ENCODE peak calls at places on chromosomes 16 and 17, in four cellular contexts. M, B, G and D are unnamed samples.

GRCh38 chr17:78716814-78717393 is 65.2 kb downstream of the CYTH1 start:
- DNase-seq in M (no peak), G (peak; percentile 43), B (peak; percentile 31), D (no peak)

GRCh38 chr17:44308865-44309264 is 464 bp downstream of the RUNDC3A start:
- DNase-seq in G (no peak), B (no peak), M (no peak), D (no peak)

GRCh38 chr17:80676564-80676963 is 131.9 kb downstream of the RPTOR start:
- DNase-seq in G (no peak), M (no peak), B (no peak), D (no peak)

GRCh38 chr17:4594406-4595349 is 10.3 kb downstream of the SMTNL2 start:
- DNase-seq in G (no peak), B (no peak), M (no peak), D (no peak)

GRCh38 chr17:17019430-17019762 is 22.9 kb upstream of the MPRIP start:
- DNase-seq in B (no peak), M (no peak), G (no peak), D (no peak)

GRCh38 chr17:74833501-74834361 is 26.0 kb downstream of the GRIN2C start:
- DNase-seq in G (peak; percentile 41), M (no peak), B (peak; percentile 9), D (peak; percentile 30)

GRCh38 chr16:2603165-2604015 is 65.6 kb downstream of the PDPK1 start:
- DNase-seq in G (peak; percentile 96), M (peak; percentile 87), B (peak; percentile 97), D (peak; percentile 75)

GRCh38 chr16:14510939-14511797 is 118.9 kb downstream of the PARN start:
- DNase-seq in B (peak; percentile 81), G (peak; percentile 97), M (no peak), D (no peak)

GRCh38 chr17:81000089-81000630 is 8.5 kb downstream of the CHMP6 start:
- DNase-seq in G (no peak), M (no peak), B (no peak), D (no peak)

GRCh38 chr17:75400326-75400939 is 5.0 kb downstream of the GRB2 start:
- DNase-seq in M (no peak), G (no peak), B (no peak), D (no peak)

GRCh38 chr17:57544381-57544780 is 200.7 kb downstream of the CCDC182 start:
- DNase-seq in M (no peak), G (no peak), B (no peak), D (no peak)

DNA sequence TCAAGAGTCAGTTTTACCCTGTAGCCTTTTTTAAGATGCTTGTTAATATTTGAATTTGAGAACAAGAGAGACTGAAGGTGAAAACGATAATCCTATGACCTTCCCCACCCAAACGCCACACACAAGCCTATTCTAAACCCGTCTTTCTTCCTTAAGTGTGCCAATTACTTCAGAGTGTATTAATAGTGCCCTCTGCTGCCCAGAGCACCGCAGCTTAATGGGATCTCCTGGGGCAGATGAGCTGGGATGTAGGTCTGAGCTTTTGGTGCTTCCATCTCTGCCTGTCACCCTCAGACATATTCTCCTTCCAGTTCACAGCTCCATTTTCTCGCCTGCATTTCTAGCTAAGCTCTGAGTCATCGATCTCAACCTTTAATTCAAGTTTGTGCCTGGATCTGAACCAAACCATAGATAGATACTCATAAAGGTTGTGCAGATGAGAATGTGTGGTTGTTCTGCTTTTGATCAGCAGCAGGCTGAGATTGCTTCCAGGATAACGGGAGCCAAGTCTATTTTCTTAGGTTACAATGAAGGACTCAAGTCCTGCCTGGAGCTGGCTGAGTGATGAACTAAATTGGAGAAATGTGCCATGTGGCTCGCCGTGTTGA is 46.4 kb upstream of the CDH13 start:
- DNase-seq in B (peak; percentile 14), G (peak; percentile 62), M (no peak), D (no peak)
- TF ChIP-seq CTCF in B (no peak), G (no peak), M (peak; percentile 26), D (no peak)

GRCh38 chr17:73782231-73782630 is 138.0 kb upstream of the SDK2 start:
- DNase-seq in B (no peak), M (no peak), G (no peak), D (no peak)

GRCh38 chr17:73784015-73784603 is 139.9 kb upstream of the SDK2 start:
- DNase-seq in M (no peak), G (no peak), B (no peak), D (no peak)

GRCh38 chr17:73783382-73783766 is 139.1 kb upstream of the SDK2 start:
- DNase-seq in M (no peak), G (no peak), B (no peak), D (no peak)

GRCh38 chr17:73785466-73785865 is 141.2 kb upstream of the SDK2 start:
- DNase-seq in M (no peak), G (no peak), B (no peak), D (no peak)

DNA sequence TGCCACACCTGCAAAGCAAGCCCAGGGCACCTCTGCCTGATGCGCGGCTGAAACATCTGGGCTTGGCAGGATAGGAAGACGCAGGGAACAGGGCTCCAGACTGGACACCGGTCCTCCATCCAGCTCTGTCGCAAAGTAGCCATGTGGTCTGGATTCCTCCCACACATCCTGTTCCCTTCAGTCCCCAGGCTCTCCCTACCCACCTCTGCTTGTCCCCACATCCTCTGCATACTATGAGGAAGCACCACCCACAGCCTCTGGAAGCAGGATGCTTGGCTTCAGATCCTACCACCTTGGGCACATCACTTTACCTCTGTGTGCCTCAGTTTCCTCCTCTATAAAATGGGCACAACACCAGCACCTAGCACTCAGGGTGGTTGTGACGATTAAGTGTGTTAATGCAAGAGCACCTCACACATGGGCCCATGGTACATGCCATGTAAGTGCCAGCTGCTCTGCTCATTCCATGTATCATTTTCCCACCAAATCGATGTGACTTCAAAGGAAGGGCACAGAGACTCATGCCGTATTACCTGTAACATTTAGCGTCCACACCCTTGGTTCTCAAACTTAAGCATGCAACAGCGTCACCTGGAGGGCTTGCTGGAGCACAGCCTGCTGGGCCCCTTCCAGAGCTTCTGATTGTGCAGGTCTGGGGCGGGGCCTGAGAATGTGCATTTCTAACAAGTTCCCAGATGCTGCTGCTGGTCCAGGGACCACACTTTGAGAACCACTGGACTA is 138.6 kb upstream of the SDK2 start:
- DNase-seq in M (no peak), B (no peak), G (no peak), D (no peak)
- TF ChIP-seq CTCF in M (no peak), B (no peak), G (no peak), D (no peak)

GRCh38 chr17:12178644-12179330 is 158.1 kb downstream of the MAP2K4 start:
- DNase-seq in M (no peak), G (no peak), B (no peak), D (no peak)

GRCh38 chr17:12180644-12181261 is 160.1 kb downstream of the MAP2K4 start:
- DNase-seq in B (peak; percentile 63), G (peak; percentile 37), M (peak; percentile 12), D (no peak)
- TF ChIP-seq CTCF in B (peak; percentile 73), G (peak; percentile 77), M (peak; percentile 61), D (peak; percentile 65)

DNA sequence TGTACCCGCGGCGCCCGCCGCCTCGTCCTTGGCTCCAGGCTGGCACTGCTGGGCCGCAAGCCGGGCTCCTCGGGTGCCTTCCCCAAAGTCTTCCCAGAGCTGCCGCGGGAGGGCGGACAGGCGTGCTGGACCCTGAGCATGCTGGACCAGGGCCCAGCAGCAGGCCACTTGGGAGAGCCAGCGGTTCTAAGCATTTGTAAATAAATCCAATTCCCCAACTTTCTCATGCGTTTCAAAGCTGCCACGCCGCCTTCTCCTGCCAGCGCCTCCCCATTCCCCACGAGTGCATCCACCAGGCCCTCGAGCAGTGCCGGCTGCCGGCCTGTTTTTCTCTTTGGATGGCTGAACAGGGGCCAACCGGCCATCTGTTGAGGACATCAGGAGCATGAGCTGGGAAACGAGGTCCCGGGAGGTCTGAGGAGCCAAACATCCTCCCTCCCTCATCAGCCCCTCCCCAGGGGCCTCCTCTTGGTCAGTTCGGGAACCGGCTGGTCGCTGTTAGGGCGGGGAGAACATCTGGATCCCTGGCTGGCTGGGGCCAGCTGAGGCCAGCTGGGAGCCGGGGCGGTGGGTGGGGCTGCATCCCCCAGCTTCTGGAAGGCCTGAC is 20.6 kb upstream of the PABPN1L start:
- DNase-seq in G (no peak), B (no peak), M (no peak), D (no peak)
- TF ChIP-seq CTCF in G (peak; percentile 30), B (no peak), M (no peak), D (no peak)

DNA sequence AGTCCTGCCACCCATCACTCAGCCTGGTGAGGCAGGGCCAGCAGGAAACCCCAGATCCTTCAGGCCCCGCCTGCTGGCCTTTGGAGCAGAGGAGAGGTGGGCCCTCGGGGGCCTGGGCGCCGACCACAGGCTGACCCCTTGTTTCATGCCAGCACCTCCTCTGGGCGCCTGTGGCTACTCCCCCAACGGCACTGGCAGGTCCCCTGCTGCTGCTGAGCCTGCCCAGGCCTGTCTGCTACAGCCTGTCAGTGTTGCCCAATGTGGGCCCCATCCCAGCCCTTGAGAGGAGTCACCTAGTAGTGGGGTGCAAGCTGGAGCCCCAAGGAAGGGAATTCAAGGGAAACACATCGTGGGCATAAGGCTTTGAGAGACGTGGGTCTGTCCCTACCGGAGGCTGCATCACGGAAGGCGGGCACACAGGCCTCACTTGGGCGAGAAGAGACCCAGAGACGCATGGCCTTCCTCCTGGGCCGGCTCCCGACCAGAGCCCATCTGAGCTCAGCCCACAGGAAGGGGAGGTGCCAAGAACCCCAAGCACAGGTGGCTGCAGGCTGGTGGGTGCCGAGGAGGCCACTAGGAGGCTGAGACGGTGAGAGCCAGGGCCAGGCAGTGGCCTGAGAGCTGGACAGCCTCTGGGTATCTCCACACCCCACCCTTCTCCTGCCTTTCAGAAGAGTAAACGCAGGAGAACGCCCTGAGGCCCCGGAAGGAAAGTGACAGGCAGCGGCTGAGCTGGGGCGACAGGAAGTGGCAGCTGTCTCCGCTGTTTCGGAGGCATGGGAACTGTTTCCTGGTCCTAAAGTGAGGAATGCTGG is 8.1 kb upstream of the FASN start:
- DNase-seq in M (peak; percentile 53), B (peak; percentile 18), G (peak; percentile 35), D (peak; percentile 53)
- TF ChIP-seq CTCF in M (peak; percentile 63), B (peak; percentile 38), G (peak; percentile 7), D (no peak)

DNA sequence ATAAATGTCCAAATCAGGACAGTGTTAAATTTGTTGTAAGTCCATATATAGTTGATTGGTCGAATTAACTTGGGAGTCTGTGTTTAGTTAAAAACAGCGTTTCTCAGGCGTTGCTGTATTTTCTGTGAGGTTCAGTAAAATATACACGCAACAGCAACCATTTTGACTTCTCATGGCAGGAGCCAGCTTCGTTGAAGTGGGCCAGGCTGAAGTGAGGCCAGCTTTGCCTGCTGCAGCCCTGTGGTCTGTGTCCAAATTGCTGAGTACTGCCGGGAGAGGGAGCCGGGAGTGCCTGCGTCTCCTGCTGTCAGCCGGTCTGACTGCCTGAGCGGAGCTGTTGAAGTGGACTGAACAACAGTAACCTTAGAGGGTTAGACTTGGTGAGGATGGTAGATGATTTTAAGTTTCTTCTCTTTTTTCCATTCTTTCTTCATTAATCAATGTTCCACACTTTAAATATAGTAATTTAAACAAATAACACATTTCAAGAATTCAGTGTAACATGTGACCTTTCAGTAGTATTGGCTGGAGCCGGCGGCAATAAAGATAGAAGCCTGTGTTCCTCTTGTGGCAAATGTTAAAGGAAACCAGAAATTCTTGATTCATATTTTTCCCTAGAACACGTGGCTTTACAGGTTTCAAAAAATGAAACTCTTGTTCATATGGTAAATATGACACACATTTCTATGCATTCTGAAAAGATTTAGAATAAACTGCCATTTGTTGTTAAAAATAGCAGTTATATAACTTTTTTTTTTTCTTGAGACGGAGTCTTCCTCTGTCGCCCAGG is 37.0 kb upstream of the ZNF750 start:
- DNase-seq in G (peak; percentile 70), M (no peak), B (peak; percentile 76), D (no peak)
- TF ChIP-seq CTCF in G (peak; percentile 56), M (no peak), B (peak; percentile 70), D (no peak)